ENCODE peak calls at places on chromosome X, in five cellular contexts. One of them, this sample, is unnamed.

GRCh38 chrX:41419082-41419481 is 28.1 kb upstream of the NYX start:
- DNase-seq in fibroblast of the aortic adventitia: no peak
- DNase-seq in neural progenitor cell: no peak
- DNase-seq in A549: no peak
- DNase-seq in endodermal cell: no peak
- DNase-seq in this sample: no peak

GRCh38 chrX:21946925-21947641 is 6.6 kb downstream of the SMS start:
- DNase-seq in endodermal cell: peak; percentile 72
- DNase-seq in neural progenitor cell: peak; percentile 78
- DNase-seq in fibroblast of the aortic adventitia: peak; percentile 60
- DNase-seq in A549: no peak
- DNase-seq in this sample: no peak

GRCh38 chrX:44344194-44344593 is 722 bp upstream of the EFHC2 start:
- DNase-seq in fibroblast of the aortic adventitia: no peak
- DNase-seq in A549: no peak
- DNase-seq in neural progenitor cell: no peak
- DNase-seq in endodermal cell: peak; percentile 41
- DNase-seq in this sample: no peak

GRCh38 chrX:107716816-107717700 is 58.5 kb downstream of the TSC22D3 start:
- DNase-seq in fibroblast of the aortic adventitia: peak; percentile 75
- DNase-seq in A549: peak; percentile 71
- DNase-seq in neural progenitor cell: peak; percentile 69
- DNase-seq in endodermal cell: peak; percentile 93
- DNase-seq in this sample: peak; percentile 97

GRCh38 chrX:20442597-20442996 is 175.9 kb upstream of the RPS6KA3 start:
- DNase-seq in fibroblast of the aortic adventitia: peak; percentile 84
- DNase-seq in endodermal cell: peak; percentile 92
- DNase-seq in A549: peak; percentile 40
- DNase-seq in neural progenitor cell: peak; percentile 86
- DNase-seq in this sample: no peak

GRCh38 chrX:22689290-22689689 is 310.5 kb upstream of the DDX53 start:
- DNase-seq in neural progenitor cell: no peak
- DNase-seq in endodermal cell: no peak
- DNase-seq in A549: no peak
- DNase-seq in fibroblast of the aortic adventitia: peak; percentile 29
- DNase-seq in this sample: no peak

GRCh38 chrX:12447448-12448154 is 309.3 kb downstream of the FRMPD4 start:
- DNase-seq in fibroblast of the aortic adventitia: peak; percentile 90
- DNase-seq in A549: no peak
- DNase-seq in neural progenitor cell: no peak
- DNase-seq in endodermal cell: no peak
- DNase-seq in this sample: no peak

GRCh38 chrX:54529166-54529558 is 857 bp upstream of the GNL3L start:
- DNase-seq in endodermal cell: no peak
- DNase-seq in A549: no peak
- DNase-seq in fibroblast of the aortic adventitia: no peak
- DNase-seq in neural progenitor cell: no peak
- DNase-seq in this sample: no peak

GRCh38 chrX:136185409-136186022 is 38.2 kb downstream of the FHL1 start:
- DNase-seq in fibroblast of the aortic adventitia: peak; percentile 61
- DNase-seq in A549: peak; percentile 28
- DNase-seq in neural progenitor cell: no peak
- DNase-seq in endodermal cell: no peak
- DNase-seq in this sample: no peak

GRCh38 chrX:34734383-34734782 is 77.3 kb upstream of the TMEM47 start:
- DNase-seq in fibroblast of the aortic adventitia: peak; percentile 15
- DNase-seq in endodermal cell: no peak
- DNase-seq in A549: no peak
- DNase-seq in neural progenitor cell: no peak
- DNase-seq in this sample: no peak

GRCh38 chrX:115047181-115047580 is 29.8 kb upstream of the IL13RA2 start:
- DNase-seq in A549: no peak
- DNase-seq in endodermal cell: no peak
- DNase-seq in fibroblast of the aortic adventitia: peak; percentile 62
- DNase-seq in neural progenitor cell: no peak
- DNase-seq in this sample: no peak

DNA sequence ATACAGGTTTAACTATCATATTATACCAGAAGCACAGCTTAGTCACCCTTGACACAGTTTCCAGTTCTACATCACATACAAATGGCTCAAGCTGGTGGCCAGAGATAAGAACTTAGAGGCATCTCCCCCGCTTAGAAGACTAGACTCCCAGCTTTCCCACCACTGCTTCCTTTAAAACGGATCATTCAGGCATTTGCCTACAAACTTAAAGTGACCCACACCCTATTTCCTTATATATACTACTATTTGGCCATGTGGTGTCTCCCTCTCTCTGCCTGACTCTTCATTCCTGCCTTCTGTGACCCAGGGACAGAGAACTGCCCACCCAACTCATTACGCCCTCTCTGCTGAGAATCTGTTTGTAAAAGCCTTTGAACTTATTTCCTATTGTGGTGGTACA is 781.2 kb upstream of the DIAPH2 start:
- DNase-seq in endodermal cell: peak; percentile 76
- DNase-seq in neural progenitor cell: peak; percentile 20
- DNase-seq in A549: no peak
- DNase-seq in fibroblast of the aortic adventitia: no peak
- DNase-seq in this sample: no peak
- TF ChIP-seq CTCF in endodermal cell: peak; percentile 63
- TF ChIP-seq CTCF in neural progenitor cell: peak; percentile 39
- TF ChIP-seq CTCF in A549: no peak
- TF ChIP-seq CTCF in fibroblast of the aortic adventitia: no peak
- TF ChIP-seq CTCF in this sample: no peak

GRCh38 chrX:119880076-119880475 is 8.4 kb downstream of the NDUFA1 start:
- DNase-seq in A549: no peak
- DNase-seq in neural progenitor cell: no peak
- DNase-seq in endodermal cell: no peak
- DNase-seq in fibroblast of the aortic adventitia: no peak
- DNase-seq in this sample: no peak

GRCh38 chrX:119885554-119886428 is 9.9 kb upstream of the AKAP14 start:
- DNase-seq in A549: no peak
- DNase-seq in neural progenitor cell: no peak
- DNase-seq in fibroblast of the aortic adventitia: peak; percentile 39
- DNase-seq in endodermal cell: no peak
- DNase-seq in this sample: no peak

GRCh38 chrX:119878740-119879139 is 7.1 kb downstream of the NDUFA1 start:
- DNase-seq in fibroblast of the aortic adventitia: no peak
- DNase-seq in endodermal cell: no peak
- DNase-seq in A549: no peak
- DNase-seq in neural progenitor cell: no peak
- DNase-seq in this sample: no peak

DNA sequence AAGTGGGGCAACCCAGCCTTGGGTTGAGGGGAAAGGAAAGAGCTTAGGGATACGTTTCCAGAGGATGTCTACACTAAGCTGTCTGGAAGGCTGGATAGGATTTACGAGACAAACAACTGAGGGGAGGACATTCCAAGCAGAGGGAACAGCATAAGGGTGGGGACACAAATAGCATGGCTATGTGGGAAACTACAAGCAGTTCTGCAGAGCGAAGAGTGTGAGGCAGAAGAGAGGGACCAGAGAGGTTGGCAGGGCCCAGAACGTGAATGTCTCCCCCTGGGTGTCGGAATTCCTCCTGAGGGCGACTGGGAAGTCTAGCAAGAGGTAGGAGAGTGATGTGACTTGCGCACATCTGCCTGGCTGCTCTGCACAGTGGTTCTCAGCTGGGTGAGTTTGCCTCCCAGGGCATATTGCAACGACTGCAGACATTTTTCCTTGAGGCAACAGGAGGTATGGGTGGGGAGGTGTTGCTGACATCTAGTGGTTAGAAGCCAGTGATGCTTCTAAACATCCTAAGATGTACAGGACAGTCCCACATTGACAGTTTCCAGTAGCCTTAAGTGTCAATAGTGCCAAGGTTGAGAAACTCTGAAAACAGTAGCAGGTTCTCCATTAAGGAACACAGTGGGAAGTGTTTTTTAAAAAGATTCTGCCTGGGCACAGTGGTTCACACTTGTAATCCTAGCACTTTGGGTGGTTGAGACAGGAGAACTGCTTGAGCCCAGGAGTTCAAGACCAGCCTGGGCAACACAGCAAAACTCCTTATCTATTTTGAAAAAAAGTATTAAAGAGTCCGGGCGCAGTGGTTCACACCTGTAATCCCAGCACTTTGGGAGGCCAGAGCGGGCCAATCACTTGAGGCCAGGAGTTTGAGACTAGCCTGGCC is 9.2 kb downstream of the NDUFA1 start:
- DNase-seq in A549: peak; percentile 59
- DNase-seq in neural progenitor cell: peak; percentile 52
- DNase-seq in endodermal cell: peak; percentile 65
- DNase-seq in fibroblast of the aortic adventitia: peak; percentile 62
- DNase-seq in this sample: no peak
- TF ChIP-seq CTCF in A549: peak; percentile 58
- TF ChIP-seq CTCF in neural progenitor cell: peak; percentile 54
- TF ChIP-seq CTCF in endodermal cell: peak; percentile 71
- TF ChIP-seq CTCF in fibroblast of the aortic adventitia: peak; percentile 80
- TF ChIP-seq CTCF in this sample: peak; percentile 57

GRCh38 chrX:33336783-33337182 is 125.4 kb upstream of the DMD start:
- DNase-seq in neural progenitor cell: peak; percentile 57
- DNase-seq in fibroblast of the aortic adventitia: peak; percentile 25
- DNase-seq in endodermal cell: peak; percentile 62
- DNase-seq in A549: no peak
- DNase-seq in this sample: no peak
- TF ChIP-seq CTCF in neural progenitor cell: peak; percentile 68
- TF ChIP-seq CTCF in fibroblast of the aortic adventitia: peak; percentile 24
- TF ChIP-seq CTCF in endodermal cell: peak; percentile 74
- TF ChIP-seq CTCF in A549: no peak
- TF ChIP-seq CTCF in this sample: peak; percentile 42

DNA sequence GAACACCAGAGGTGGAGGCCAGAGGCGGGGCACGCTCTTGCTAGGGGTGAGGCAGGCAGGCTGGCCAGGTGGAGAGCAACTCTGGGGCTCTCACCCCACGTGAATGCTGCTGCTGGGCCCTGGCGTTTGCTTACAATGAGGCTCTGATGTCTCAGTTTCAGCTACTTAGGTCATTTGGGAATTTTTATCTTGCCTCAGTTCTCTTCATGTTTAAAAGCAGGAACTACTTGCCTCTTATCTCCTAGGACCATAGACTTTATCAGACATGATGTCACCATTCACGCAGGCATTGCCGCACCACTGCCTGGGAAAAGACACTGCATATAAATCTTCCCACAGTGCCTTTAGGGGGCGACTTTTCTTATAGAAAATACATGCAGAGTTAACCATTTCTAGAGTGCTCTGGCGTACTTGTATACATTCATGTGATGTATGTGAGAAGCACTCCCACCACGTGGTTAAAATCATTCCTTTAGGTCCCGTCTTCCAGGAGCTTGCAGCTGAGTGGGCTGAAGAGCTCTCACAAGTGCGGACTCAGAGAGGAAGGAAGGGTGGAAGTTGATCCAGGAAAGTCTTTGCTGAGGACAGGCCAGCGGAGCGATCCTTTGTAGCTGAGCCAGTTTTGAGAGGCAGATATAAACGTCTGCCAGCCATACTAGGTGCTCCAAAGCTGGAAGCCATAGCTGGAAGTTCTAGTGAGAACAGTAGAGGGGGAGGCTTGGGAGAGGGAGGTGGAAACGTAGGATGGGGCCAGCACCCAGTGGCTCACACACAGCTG is 84.3 kb upstream of the CLDN34 start:
- DNase-seq in endodermal cell: no peak
- DNase-seq in fibroblast of the aortic adventitia: peak; percentile 18
- DNase-seq in neural progenitor cell: no peak
- DNase-seq in A549: no peak
- DNase-seq in this sample: no peak
- TF ChIP-seq CTCF in endodermal cell: peak; percentile 35
- TF ChIP-seq CTCF in fibroblast of the aortic adventitia: no peak
- TF ChIP-seq CTCF in neural progenitor cell: peak; percentile 16
- TF ChIP-seq CTCF in A549: no peak
- TF ChIP-seq CTCF in this sample: no peak

DNA sequence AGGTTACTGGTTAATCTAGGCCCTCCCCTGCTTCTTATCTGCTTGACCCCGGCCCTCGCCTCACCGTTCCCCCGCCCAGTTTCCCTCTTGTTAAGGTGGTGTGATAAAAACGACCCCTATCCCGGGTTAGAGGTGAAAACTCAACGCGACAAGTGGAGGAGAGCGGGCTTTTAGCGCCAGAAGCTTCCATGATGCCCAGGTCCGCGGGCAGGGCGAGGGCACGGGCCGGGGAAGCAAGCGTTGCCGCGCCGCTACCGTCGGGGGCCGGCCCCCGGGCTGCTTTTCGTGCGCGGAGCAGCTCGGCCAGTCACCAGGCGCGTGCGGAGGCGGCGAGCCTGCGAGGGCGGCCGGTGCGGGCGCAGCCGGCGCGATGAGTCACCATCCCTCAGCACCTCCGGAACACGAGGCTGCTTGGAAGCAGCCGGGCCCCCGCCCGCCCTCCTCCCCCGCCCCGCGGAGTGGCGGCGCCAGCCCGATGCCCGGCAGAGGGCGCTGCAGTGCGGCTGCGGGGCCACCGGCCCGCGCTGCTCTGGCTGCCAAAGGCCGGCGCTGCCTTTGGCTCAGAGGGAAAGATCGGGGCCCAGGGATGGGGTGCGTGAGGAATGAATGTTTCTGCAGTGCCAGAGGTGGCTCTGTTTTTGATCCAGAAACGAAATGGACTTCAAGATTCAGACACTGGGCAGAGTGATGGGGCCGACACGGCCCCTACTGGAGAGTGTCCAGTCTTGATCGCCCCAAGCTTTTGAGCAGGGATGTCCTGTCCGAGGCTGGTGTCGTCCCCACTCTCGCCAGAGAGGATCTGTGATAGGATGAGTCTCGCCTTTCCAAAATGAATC is 107.8 kb downstream of the NHSL2 start:
- DNase-seq in fibroblast of the aortic adventitia: peak; percentile 87
- DNase-seq in endodermal cell: peak; percentile 92
- DNase-seq in neural progenitor cell: peak; percentile 89
- DNase-seq in A549: peak; percentile 81
- DNase-seq in this sample: peak; percentile 93
- TF ChIP-seq CTCF in fibroblast of the aortic adventitia: peak; percentile 37
- TF ChIP-seq CTCF in endodermal cell: peak; percentile 81
- TF ChIP-seq CTCF in neural progenitor cell: peak; percentile 72
- TF ChIP-seq CTCF in A549: peak; percentile 88
- TF ChIP-seq CTCF in this sample: peak; percentile 68

GRCh38 chrX:133005038-133005437 is 46.6 kb upstream of the HS6ST2 start:
- DNase-seq in neural progenitor cell: peak; percentile 27
- DNase-seq in A549: peak; percentile 3
- DNase-seq in fibroblast of the aortic adventitia: peak; percentile 9
- DNase-seq in endodermal cell: peak; percentile 49
- DNase-seq in this sample: no peak
- TF ChIP-seq CTCF in neural progenitor cell: peak; percentile 71
- TF ChIP-seq CTCF in A549: peak; percentile 46
- TF ChIP-seq CTCF in fibroblast of the aortic adventitia: peak; percentile 59
- TF ChIP-seq CTCF in endodermal cell: peak; percentile 89
- TF ChIP-seq CTCF in this sample: peak; percentile 49

This sample was measured in esophagus muscularis mucosa.